ENCODE peak calls at places on chromosomes 13 and 19, in eight cellular contexts. P, Z, E, M, D, H, Y and K are unnamed samples.

GRCh38 chr13:43377955-43378354 is 354.6 kb downstream of the DNAJC15 start:
- DNase-seq in D (no peak), M (peak; percentile 57), Z (no peak), P (no peak), E (no peak), Y (no peak), H (peak; percentile 27), K (no peak)

GRCh38 chr13:102599451-102600012 is 2.7 kb downstream of the TPP2 start:
- DNase-seq in D (no peak), P (no peak), Z (no peak), Y (no peak), H (no peak), E (no peak), M (no peak), K (no peak)

GRCh38 chr13:52806029-52806428 is 42.4 kb downstream of the PCDH8 start:
- DNase-seq in E (no peak), Y (no peak), M (no peak), Z (no peak), P (no peak), H (no peak), D (no peak), K (no peak)

GRCh38 chr13:50537029-50537428 is 306.5 kb downstream of the DLEU7 start:
- DNase-seq in D (no peak), Y (no peak), P (no peak), M (peak; percentile 79), H (no peak), Z (no peak), E (no peak), K (no peak)

GRCh38 chr13:113573065-113573464 is 11.5 kb upstream of the TFDP1 start:
- DNase-seq in H (no peak), Z (no peak), D (no peak), E (no peak), M (peak; percentile 82), Y (no peak), P (no peak), K (no peak)

GRCh38 chr19:41845001-41845050 is at the start of gene DMRTC2:
- DNase-seq in E (no peak), H (no peak), P (no peak), D (no peak), Y (no peak), Z (no peak), M (no peak), K (no peak)

GRCh38 chr13:45850020-45850613 is 1.4 kb downstream of the SIAH3 start:
- DNase-seq in P (no peak), Y (no peak), H (no peak), Z (no peak), M (no peak), D (no peak), E (no peak), K (no peak)

GRCh38 chr19:53432088-53432661 is 391 bp downstream of the ZNF761 start:
- DNase-seq in D (peak; percentile 46), Y (peak; percentile 21), M (peak; percentile 34), P (no peak), H (peak; percentile 30), E (no peak), Z (peak; percentile 76), K (no peak)

GRCh38 chr13:113882716-113883115 is 18.8 kb upstream of the GAS6 start:
- DNase-seq in P (no peak), Z (no peak), Y (no peak), E (no peak), D (no peak), M (no peak), H (no peak), K (no peak)

GRCh38 chr13:107203146-107203847 is 635.4 kb upstream of the ARGLU1 start:
- DNase-seq in D (no peak), H (no peak), Z (no peak), Y (peak; percentile 39), P (no peak), E (no peak), M (peak; percentile 10), K (no peak)

GRCh38 chr19:24159707-24160106 is 72.7 kb downstream of the ZNF254 start:
- DNase-seq in Z (no peak), Y (no peak), M (peak; percentile 55), D (no peak), H (no peak), E (no peak), P (no peak), K (no peak)

GRCh38 chr13:22939157-22939556 is 241.6 kb upstream of the SGCG start:
- DNase-seq in M (no peak), Z (no peak), D (no peak), P (no peak), Y (no peak), E (no peak), H (no peak), K (no peak)

GRCh38 chr19:29741776-29742175 is 26.7 kb upstream of the C19orf12 start:
- DNase-seq in H (no peak), Y (no peak), M (no peak), P (no peak), D (no peak), E (no peak), Z (no peak), K (no peak)

GRCh38 chr13:64371045-64371444 is 2859.1 kb downstream of the PCDH9 start:
- DNase-seq in M (peak; percentile 91), P (no peak), E (no peak), Y (no peak), H (no peak), D (no peak), Z (no peak), K (no peak)

GRCh38 chr13:33229446-33230177 is 55.9 kb downstream of the STARD13 start:
- DNase-seq in E (no peak), H (no peak), P (peak; percentile 47), Y (peak; percentile 66), Z (no peak), D (no peak), M (no peak), K (no peak)

DNA sequence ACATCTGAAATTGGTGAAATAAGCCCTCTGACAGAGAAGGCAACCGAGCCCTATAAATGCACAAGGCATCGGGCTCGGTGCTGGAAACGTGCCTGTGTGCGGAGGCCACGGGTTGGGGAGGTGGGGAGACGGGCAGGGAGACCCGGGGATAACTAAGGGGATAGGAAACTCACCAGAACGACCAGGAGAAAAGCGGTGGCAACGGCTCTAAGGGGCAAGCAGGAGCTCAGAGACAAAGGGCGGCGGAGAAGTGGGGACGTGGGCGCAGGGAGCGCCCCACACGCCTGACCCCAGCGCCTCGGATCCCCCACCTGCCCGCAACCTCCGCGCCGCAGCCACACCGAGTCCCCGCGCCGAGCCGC is 547 bp downstream of the SLC1A6 start:
- DNase-seq in D (no peak), H (no peak), P (no peak), E (no peak), M (no peak), Y (no peak), Z (no peak), K (no peak)
- H3K4me3 ChIP-seq in D (no peak overlapping the region), H (no peak overlapping the region), P (peak overlapping the region; percentile 60), E (no peak overlapping the region), M (no peak overlapping the region), Y (no peak overlapping the region), Z (no peak overlapping the region), K (no peak overlapping the region)

GRCh38 chr19:46068345-46069258 is 27.8 kb upstream of the IGFL4 start:
- DNase-seq in Y (no peak), E (no peak), Z (no peak), M (peak; percentile 98), P (no peak), D (no peak), H (no peak), K (peak; percentile 61)

GRCh38 chr19:46065486-46065885 is 24.7 kb upstream of the IGFL4 start:
- DNase-seq in Y (no peak), Z (no peak), E (no peak), M (peak; percentile 80), P (no peak), D (no peak), H (no peak), K (no peak)

GRCh38 chr19:46067691-46068090 is 26.9 kb upstream of the IGFL4 start:
- DNase-seq in M (peak; percentile 48), Z (no peak), P (no peak), Y (no peak), E (no peak), D (no peak), H (no peak), K (no peak)

GRCh38 chr19:46073268-46073922 is 32.6 kb upstream of the IGFL4 start:
- DNase-seq in Z (no peak), P (no peak), M (no peak), H (no peak), Y (no peak), E (no peak), D (no peak), K (no peak)

DNA sequence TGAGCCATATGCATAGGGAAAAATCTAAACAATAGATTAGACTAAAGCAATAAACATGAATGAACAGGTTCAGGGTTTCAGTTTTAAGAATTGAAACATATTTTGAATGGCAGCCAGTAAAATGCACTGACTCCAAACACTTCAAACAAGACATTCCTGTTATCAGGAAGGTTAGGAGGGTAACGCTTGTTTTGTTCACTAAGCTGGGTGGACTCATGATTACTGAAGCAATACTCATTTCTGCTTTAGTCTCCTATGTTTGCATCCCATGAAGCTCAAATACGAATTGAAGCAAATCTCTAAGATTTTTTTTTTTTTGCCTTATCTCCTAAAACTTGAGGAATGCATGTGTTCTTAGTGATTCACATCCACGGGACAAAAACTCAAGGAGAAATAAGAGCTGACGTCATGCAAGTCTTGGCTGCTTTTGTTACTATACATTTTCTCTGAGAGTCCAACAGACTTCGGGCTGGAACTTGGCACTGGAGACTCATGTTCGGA is 29.1 kb upstream of the IGFL4 start:
- DNase-seq in P (no peak), Y (no peak), M (peak; percentile 94), D (no peak), H (no peak), Z (no peak), E (no peak), K (peak; percentile 77)
- H3K4me3 ChIP-seq in P (no peak overlapping the region), Y (no peak overlapping the region), M (no peak overlapping the region), D (no peak overlapping the region), H (no peak overlapping the region), Z (no peak overlapping the region), E (no peak overlapping the region), K (no peak overlapping the region)

DNA sequence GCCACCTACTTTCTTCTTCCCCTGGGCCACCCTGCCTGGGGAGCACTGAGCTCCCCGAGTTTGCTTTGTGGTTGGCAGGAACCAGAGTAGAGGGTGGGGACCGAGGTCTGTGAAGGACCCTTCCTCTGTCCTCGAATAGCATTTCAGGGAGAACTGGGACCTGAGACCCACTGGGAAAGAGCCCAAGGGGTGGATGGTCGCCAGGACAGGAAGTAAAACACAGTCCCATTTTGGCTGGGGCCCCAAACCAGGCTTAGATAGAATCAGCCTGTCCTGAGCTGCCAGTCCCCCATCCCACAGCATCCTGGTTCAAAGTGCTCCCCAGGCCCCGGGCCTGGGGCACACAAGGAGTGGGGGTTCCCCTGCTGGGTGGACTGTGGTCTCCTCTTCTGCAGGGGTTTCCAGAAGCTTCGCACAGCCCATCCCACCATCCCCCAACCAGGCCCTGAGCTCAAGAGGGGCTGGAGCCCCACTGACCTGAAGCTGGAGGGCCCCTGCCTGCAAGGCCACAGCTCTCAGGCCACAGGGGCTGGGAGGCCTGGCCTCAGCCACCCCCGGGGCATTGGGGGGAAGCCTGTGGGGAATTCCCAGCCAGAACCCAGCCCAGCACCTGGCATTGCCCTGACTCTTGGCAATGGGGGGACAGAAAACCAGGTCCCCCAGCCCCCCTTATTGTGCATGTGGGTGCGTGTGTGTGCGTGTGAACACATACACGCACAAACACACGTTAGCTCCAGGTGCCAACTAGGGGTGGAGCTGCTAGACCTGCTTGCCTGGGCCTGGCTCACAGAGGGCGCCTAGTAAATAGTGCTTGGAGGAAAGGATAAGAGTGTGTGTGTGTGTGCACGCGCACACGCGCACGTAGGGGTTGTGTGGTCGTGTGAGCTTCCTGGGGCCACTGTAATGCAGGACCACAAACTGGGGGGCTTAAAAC is 994 bp upstream of the MKNK2 start:
- DNase-seq in E (no peak), P (no peak), H (peak; percentile 66), M (peak; percentile 71), D (peak; percentile 91), Y (no peak), Z (peak; percentile 92), K (no peak)
- H3K4me3 ChIP-seq in E (peak overlapping the region; percentile 53), P (peak overlapping the region; percentile 66), H (no peak overlapping the region), M (no peak overlapping the region), D (peak overlapping the region; percentile 80), Y (no peak overlapping the region), Z (peak overlapping the region; percentile 76), K (no peak overlapping the region)

GRCh38 chr13:20191902-20192469 is 752 bp downstream of the GJB2 start:
- DNase-seq in E (no peak), Z (no peak), H (peak; percentile 46), P (no peak), M (peak; percentile 42), D (peak; percentile 76), Y (no peak), K (no peak)
- H3K4me3 ChIP-seq in E (peak overlapping the region; percentile 41), Z (peak overlapping the region; percentile 36), H (peak overlapping the region; percentile 33), P (peak overlapping the region; percentile 54), M (peak overlapping the region; percentile 80), D (peak overlapping the region; percentile 70), Y (no peak overlapping the region), K (peak overlapping the region; percentile 51)